ENCODE peak calls at places on chromosomes 5 and 9, in eight cellular contexts. One of them, this sample, is unnamed.

GRCh38 chr9:16337322-16338029 is 533.0 kb downstream of the BNC2 start:
- DNase-seq in KG1: no peak
- DNase-seq in substantia nigra: no peak
- DNase-seq in endothelial cell: no peak
- DNase-seq in GM23338: no peak
- DNase-seq in stimulated activated CD4-positive, alpha-beta T cell treated with anti-CD3 and anti-CD28 coated beads, Interleukin-15, amount 100 ng/mL, for 1 hour: no peak
- DNase-seq in GM20000: no peak
- DNase-seq in PC-3: peak
- DNase-seq in this sample: peak

GRCh38 chr5:177495243-177496060 is 2.0 kb downstream of the PDLIM7 start:
- DNase-seq in KG1: no peak
- DNase-seq in substantia nigra: no peak
- DNase-seq in endothelial cell: peak
- DNase-seq in GM23338: peak
- DNase-seq in stimulated activated CD4-positive, alpha-beta T cell treated with anti-CD3 and anti-CD28 coated beads, Interleukin-15, amount 100 ng/mL, for 1 hour: no peak
- DNase-seq in GM20000: peak
- DNase-seq in PC-3: peak
- DNase-seq in this sample: peak

GRCh38 chr9:134618163-134618822 is 23.3 kb upstream of the COL5A1 start:
- DNase-seq in KG1: no peak
- DNase-seq in substantia nigra: no peak
- DNase-seq in endothelial cell: no peak
- DNase-seq in GM23338: no peak
- DNase-seq in stimulated activated CD4-positive, alpha-beta T cell treated with anti-CD3 and anti-CD28 coated beads, Interleukin-15, amount 100 ng/mL, for 1 hour: no peak
- DNase-seq in GM20000: no peak
- DNase-seq in PC-3: no peak
- DNase-seq in this sample: no peak

GRCh38 chr9:91824591-91825339 is 125.3 kb downstream of the ROR2 start:
- DNase-seq in KG1: no peak
- DNase-seq in substantia nigra: no peak
- DNase-seq in endothelial cell: no peak
- DNase-seq in GM23338: no peak
- DNase-seq in stimulated activated CD4-positive, alpha-beta T cell treated with anti-CD3 and anti-CD28 coated beads, Interleukin-15, amount 100 ng/mL, for 1 hour: no peak
- DNase-seq in GM20000: no peak
- DNase-seq in PC-3: peak
- DNase-seq in this sample: no peak

GRCh38 chr9:3929345-3930150 is 370.3 kb downstream of the GLIS3 start:
- DNase-seq in KG1: no peak
- DNase-seq in substantia nigra: no peak
- DNase-seq in endothelial cell: no peak
- DNase-seq in GM23338: no peak
- DNase-seq in stimulated activated CD4-positive, alpha-beta T cell treated with anti-CD3 and anti-CD28 coated beads, Interleukin-15, amount 100 ng/mL, for 1 hour: no peak
- DNase-seq in GM20000: no peak
- DNase-seq in PC-3: no peak
- DNase-seq in this sample: no peak

GRCh38 chr5:149206524-149207141 is 65.0 kb upstream of the AFAP1L1 start:
- DNase-seq in KG1: no peak
- DNase-seq in substantia nigra: no peak
- DNase-seq in endothelial cell: no peak
- DNase-seq in GM23338: no peak
- DNase-seq in stimulated activated CD4-positive, alpha-beta T cell treated with anti-CD3 and anti-CD28 coated beads, Interleukin-15, amount 100 ng/mL, for 1 hour: no peak
- DNase-seq in GM20000: no peak
- DNase-seq in PC-3: no peak
- DNase-seq in this sample: no peak

GRCh38 chr9:116860509-116861120 is 173.5 kb downstream of the TRIM32 start:
- DNase-seq in KG1: no peak
- DNase-seq in substantia nigra: peak
- DNase-seq in endothelial cell: peak
- DNase-seq in GM23338: peak
- DNase-seq in stimulated activated CD4-positive, alpha-beta T cell treated with anti-CD3 and anti-CD28 coated beads, Interleukin-15, amount 100 ng/mL, for 1 hour: no peak
- DNase-seq in GM20000: peak
- DNase-seq in PC-3: peak
- DNase-seq in this sample: peak

GRCh38 chr5:891117-891836 is 1.3 kb downstream of the BRD9 start:
- DNase-seq in KG1: no peak
- DNase-seq in substantia nigra: no peak
- DNase-seq in endothelial cell: no peak
- DNase-seq in GM23338: peak
- DNase-seq in stimulated activated CD4-positive, alpha-beta T cell treated with anti-CD3 and anti-CD28 coated beads, Interleukin-15, amount 100 ng/mL, for 1 hour: no peak
- DNase-seq in GM20000: no peak
- DNase-seq in PC-3: peak
- DNase-seq in this sample: no peak

GRCh38 chr5:149399775-149400174 is 20.7 kb upstream of the IL17B start:
- DNase-seq in KG1: no peak
- DNase-seq in substantia nigra: no peak
- DNase-seq in endothelial cell: no peak
- DNase-seq in GM23338: peak
- DNase-seq in stimulated activated CD4-positive, alpha-beta T cell treated with anti-CD3 and anti-CD28 coated beads, Interleukin-15, amount 100 ng/mL, for 1 hour: no peak
- DNase-seq in GM20000: no peak
- DNase-seq in PC-3: no peak
- DNase-seq in this sample: no peak

GRCh38 chr9:94654165-94654894 is 15.0 kb upstream of the FBP1 start:
- DNase-seq in KG1: no peak
- DNase-seq in substantia nigra: no peak
- DNase-seq in endothelial cell: no peak
- DNase-seq in GM23338: no peak
- DNase-seq in stimulated activated CD4-positive, alpha-beta T cell treated with anti-CD3 and anti-CD28 coated beads, Interleukin-15, amount 100 ng/mL, for 1 hour: no peak
- DNase-seq in GM20000: no peak
- DNase-seq in PC-3: no peak
- DNase-seq in this sample: no peak

This sample was measured in NCI-H226.